ENCODE peak calls at places on chromosomes 4 and X, in five cellular contexts. B is A549, X is spleen, D is suprapubic skin, E is epithelial cell of esophagus. Q is an unnamed sample.

GRCh38 chr4:85147481-85148076 is 181.1 kb upstream of the WDFY3 start:
- DNase-seq in B (peak; percentile 13), X (peak; percentile 71), D (no peak), E (peak; percentile 79), Q (no peak)

GRCh38 chr4:13538427-13538973 is 5.8 kb downstream of the NKX3-2 start:
- DNase-seq in B (no peak), X (no peak), D (no peak), E (no peak), Q (no peak)

GRCh38 chrX:150958177-150958576 is 25.0 kb upstream of the HMGB3 start:
- DNase-seq in B (no peak), X (no peak), D (no peak), E (no peak), Q (no peak)

GRCh38 chr4:139247241-139247640 is 32.8 kb downstream of the MGARP start:
- DNase-seq in B (no peak), X (no peak), D (no peak), E (peak; percentile 7), Q (no peak)

GRCh38 chrX:143437439-143437838 is 79.8 kb downstream of the SPANXN3 start:
- DNase-seq in B (no peak), X (no peak), D (no peak), E (peak; percentile 0), Q (no peak)

GRCh38 chrX:152632445-152633097 is 5.1 kb upstream of the GABRQ start:
- DNase-seq in B (peak; percentile 14), X (no peak), D (no peak), E (peak; percentile 40), Q (peak; percentile 52)

GRCh38 chrX:47247206-47247998 is 14.6 kb downstream of the USP11 start:
- DNase-seq in B (no peak), X (peak; percentile 56), D (no peak), E (no peak), Q (no peak)

GRCh38 chr4:93810340-93810992 is 18.1 kb upstream of the ATOH1 start:
- DNase-seq in B (no peak), X (no peak), D (no peak), E (no peak), Q (no peak)

GRCh38 chrX:119389214-119389613 is 9.9 kb upstream of the SLC25A43 start:
- DNase-seq in B (no peak), X (no peak), D (no peak), E (no peak), Q (no peak)

DNA sequence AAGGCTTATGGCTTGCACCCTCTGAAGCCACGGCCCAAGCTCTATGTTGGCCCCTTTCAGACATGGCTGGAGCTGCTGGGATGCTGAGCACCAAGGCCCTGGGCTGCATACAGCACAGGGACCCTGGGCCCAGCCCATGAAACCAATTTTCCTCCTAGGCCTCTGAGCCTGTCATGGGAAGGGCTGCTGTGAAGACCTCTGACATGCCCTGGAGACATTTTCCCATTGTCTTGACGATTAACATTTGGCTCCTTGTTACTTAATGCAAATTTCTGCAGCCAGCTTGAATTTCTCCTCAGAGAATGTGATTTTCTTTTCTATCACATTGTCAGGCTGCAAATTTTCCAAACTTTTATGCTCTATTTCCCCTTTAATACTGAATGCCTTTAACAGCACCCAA is 844.7 kb downstream of the PCDH18 start:
- DNase-seq in B (no peak), X (no peak), D (no peak), E (no peak), Q (no peak)
- TF ChIP-seq CTCF in B (no peak), X (no peak), D (no peak), E (no peak), Q (no peak)

GRCh38 chr4:185654965-185655554 is 119.8 kb upstream of the PDLIM3 start:
- DNase-seq in B (no peak), X (no peak), D (no peak), E (no peak), Q (no peak)

GRCh38 chr4:185651851-185652250 is 116.5 kb upstream of the PDLIM3 start:
- DNase-seq in B (no peak), X (no peak), D (no peak), E (no peak), Q (no peak)

GRCh38 chr4:185656467-185656890 is 121.2 kb upstream of the PDLIM3 start:
- DNase-seq in B (no peak), X (no peak), D (no peak), E (peak; percentile 39), Q (no peak)

GRCh38 chr4:185657191-185657590 is 121.9 kb upstream of the PDLIM3 start:
- DNase-seq in B (no peak), X (no peak), D (no peak), E (no peak), Q (no peak)

GRCh38 chr4:185654311-185654710 is 119.0 kb upstream of the PDLIM3 start:
- DNase-seq in B (no peak), X (no peak), D (no peak), E (peak; percentile 64), Q (no peak)
- H3K4me3 ChIP-seq in B (no peak overlapping the region), X (no peak overlapping the region), D (no peak overlapping the region), E (no peak overlapping the region), Q (peak overlapping the region; percentile 1)

DNA sequence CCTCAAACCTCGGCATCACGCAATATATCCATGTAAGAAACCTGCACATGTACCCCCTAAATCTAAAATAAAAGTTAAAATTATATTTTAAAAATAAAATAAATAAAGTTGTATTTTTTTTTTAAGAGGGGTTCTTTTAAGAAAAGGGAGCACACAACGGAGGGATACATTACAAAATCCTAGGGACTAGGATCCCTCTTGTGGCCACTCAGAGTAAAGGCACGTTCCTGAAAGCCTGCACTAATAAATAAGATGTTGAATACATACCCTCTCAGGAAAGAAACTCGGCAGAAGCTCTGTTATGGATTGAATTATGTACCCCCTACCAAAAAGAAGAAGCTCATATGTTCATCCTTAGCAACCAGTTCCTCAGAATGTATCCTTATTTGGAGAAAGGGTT is 50.9 kb upstream of the PRDX4 start:
- DNase-seq in B (peak; percentile 8), X (no peak), D (no peak), E (peak; percentile 37), Q (no peak)
- TF ChIP-seq CTCF in B (peak; percentile 48), X (peak; percentile 52), D (no peak), E (peak; percentile 59), Q (no peak)

GRCh38 chrX:1491851-1492349 is 39.2 kb upstream of the ASMTL start:
- DNase-seq in B (no peak), X (peak; percentile 71), D (peak; percentile 24), E (peak; percentile 4), Q (no peak)

GRCh38 chrX:1492421-1493012 is 39.8 kb upstream of the ASMTL start:
- DNase-seq in B (no peak), X (peak; percentile 58), D (no peak), E (no peak), Q (no peak)

GRCh38 chrX:1496076-1496475 is 40.9 kb downstream of the P2RY8 start:
- DNase-seq in B (no peak), X (peak; percentile 61), D (no peak), E (no peak), Q (no peak)

GRCh38 chrX:1493317-1493856 is 40.7 kb upstream of the ASMTL start:
- DNase-seq in B (no peak), X (no peak), D (no peak), E (no peak), Q (no peak)

GRCh38 chrX:1493877-1494510 is 41.3 kb upstream of the ASMTL start:
- DNase-seq in B (no peak), X (peak; percentile 83), D (peak; percentile 22), E (no peak), Q (no peak)
- H3K4me3 ChIP-seq in B (no peak overlapping the region), X (no peak overlapping the region), D (no peak overlapping the region), E (no peak overlapping the region), Q (no peak overlapping the region)

GRCh38 chr4:69951602-69952001 is 13.9 kb downstream of the CSN2 start:
- DNase-seq in B (no peak), X (no peak), D (no peak), E (no peak), Q (no peak)
- TF ChIP-seq CTCF in B (no peak), X (no peak), D (no peak), E (no peak), Q (no peak)

DNA sequence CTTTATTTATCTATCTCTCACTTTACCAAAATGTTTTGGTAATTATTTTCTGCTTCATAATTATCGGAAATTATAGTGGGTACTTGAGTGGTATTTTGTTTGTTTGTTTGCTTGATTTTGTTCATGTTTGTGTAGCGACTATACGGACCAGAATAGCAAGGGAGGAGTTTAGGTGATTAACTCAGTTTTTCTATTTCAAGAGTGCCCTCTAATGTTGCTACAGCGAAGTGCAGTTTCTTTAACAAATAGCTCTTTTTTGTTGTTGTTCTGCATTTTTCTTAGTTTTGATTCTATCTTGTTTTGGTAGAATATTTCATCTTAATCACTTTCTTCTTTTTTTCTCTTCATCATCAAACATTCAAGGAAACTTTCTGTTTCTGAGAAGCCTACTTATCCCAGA is 40.8 kb upstream of the QRFPR start:
- DNase-seq in B (no peak), X (no peak), D (no peak), E (peak; percentile 36), Q (no peak)
- H3K4me3 ChIP-seq in B (no peak overlapping the region), X (no peak overlapping the region), D (no peak overlapping the region), E (no peak overlapping the region), Q (no peak overlapping the region)

DNA sequence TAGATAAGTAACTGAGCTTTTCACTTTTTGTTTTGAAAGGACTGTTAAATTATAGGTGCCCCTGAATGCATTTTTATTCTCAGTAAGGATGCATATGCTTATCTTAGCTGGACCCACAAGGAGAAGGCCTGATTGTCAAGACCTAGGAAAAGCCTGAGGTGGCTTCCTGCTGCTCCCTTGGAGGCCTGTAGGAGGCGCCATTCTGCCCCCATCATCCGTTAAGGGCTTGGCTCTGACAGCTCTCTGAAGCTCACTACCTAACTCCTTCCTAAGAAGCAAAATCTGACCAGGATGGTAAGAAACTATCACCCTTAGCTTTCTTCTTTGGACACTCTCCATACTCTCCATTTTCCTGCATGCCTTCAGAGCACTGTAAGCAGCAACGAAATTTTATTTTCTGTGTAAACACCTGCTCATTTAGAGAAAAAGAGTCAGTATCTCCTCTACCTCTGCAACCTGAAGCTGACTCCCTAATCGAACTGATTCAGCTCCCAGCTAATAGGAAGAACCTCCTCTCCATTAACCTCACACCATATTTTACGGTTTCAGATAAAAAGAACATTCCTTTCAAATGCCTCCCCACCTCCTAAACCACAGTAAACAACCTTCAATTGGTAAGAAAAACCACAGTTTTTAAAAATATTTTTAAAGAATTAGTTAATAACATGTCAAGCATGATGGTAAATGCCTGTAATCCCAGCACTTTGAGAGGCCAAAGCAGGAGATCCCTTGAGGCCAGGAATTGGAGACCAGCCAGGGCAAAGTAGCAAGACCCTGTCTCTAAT is 73.4 kb upstream of the EDNRA start:
- DNase-seq in B (no peak), X (no peak), D (no peak), E (no peak), Q (no peak)
- TF ChIP-seq CTCF in B (no peak), X (no peak), D (no peak), E (peak; percentile 37), Q (no peak)

DNA sequence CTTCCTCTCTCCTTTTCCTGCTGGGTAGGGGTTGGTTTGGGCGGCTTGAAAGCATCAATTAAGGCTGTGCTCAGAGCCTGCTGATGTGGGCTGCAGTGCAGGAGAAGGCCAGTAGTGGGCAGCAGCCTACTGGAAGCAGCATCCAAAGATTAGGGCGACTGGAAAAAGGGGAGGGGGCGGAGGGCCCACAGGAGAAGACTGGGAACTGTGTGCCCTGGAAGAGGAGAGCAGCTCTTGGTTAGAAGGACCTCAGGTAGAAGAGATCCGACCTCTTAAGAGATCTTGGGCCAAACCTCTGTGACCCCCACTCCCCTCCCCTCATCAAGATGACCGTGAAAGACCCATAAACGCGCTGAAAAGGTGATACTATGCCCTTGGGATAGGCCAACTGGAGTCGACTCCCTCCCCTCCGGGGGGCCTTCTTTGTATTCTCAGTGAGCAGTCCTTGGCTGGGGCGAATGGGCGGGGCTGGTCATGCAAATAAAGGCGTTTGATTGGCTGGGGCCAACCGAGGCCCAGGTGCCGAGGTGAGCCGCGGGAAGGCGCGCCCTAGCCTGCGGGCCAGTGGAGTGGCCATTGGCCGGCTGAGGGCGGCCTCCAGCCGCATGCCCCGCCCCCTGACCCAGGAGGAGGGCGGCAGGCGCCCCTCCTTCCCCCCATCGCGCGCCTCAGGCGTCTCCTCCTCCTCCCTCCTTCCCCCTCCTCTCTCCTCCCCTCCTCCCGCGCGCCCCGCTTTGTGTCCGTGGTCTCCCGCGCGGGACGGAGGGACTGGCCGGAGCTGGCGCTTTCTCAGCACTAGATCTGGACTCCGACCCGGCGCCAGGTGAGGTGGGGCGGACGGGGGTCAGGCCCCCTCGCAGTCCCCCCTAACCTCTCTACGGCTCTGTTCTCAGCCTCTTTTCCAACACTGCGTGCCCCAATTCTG is 10.1 kb downstream of the DLG3 start:
- DNase-seq in B (peak; percentile 57), X (peak; percentile 87), D (no peak), E (peak; percentile 81), Q (no peak)
- H3K4me3 ChIP-seq in B (peak overlapping the region; percentile 40), X (peak overlapping the region; percentile 20), D (peak overlapping the region; percentile 54), E (peak overlapping the region; percentile 51), Q (peak overlapping the region; percentile 53)

Q was measured in vagina.